ENCODE peak calls at places on chromosomes 6 and 20, in eight cellular contexts. W is hepatocyte; P is HepG2; H is CD8-positive, alpha-beta memory T cell; E is keratinocyte; X is right atrium auricular region; Q is CD8-positive, alpha-beta T cell; V is left ventricle myocardium inferior. K is an unnamed sample.

GRCh38 chr6:126721581-126722145 is 381.7 kb downstream of the CENPW start:
- DNase-seq in W (peak; percentile 14), P (no peak), H (no peak), E (peak; percentile 62), X (no peak), Q (no peak), V (no peak), K (peak; percentile 86)

GRCh38 chr20:10332656-10333421 is 101.2 kb downstream of the MKKS start:
- DNase-seq in W (no peak), P (no peak), H (no peak), E (no peak), X (no peak), Q (no peak), V (no peak), K (no peak)

GRCh38 chr6:166960609-166960978 is 4.2 kb upstream of the RNASET2 start:
- DNase-seq in W (no peak), P (no peak), H (no peak), E (no peak), X (no peak), Q (no peak), V (no peak), K (no peak)

GRCh38 chr6:127210725-127211124 is 55.9 kb upstream of the RNF146 start:
- DNase-seq in W (no peak), P (no peak), H (no peak), E (no peak), X (no peak), Q (no peak), V (no peak), K (no peak)

GRCh38 chr20:53681352-53682212 is 87.9 kb upstream of the ZNF217 start:
- DNase-seq in W (no peak), P (peak; percentile 35), H (no peak), E (no peak), X (no peak), Q (no peak), V (no peak), K (no peak)

GRCh38 chr6:169868458-169868857 is 117.0 kb downstream of the ERMARD start:
- DNase-seq in W (no peak), P (no peak), H (peak; percentile 67), E (no peak), X (no peak), Q (peak; percentile 49), V (peak; percentile 55), K (no peak)

GRCh38 chr6:134347916-134348805 is 30.2 kb upstream of the SGK1 start:
- DNase-seq in W (no peak), P (no peak), H (no peak), E (peak; percentile 28), X (peak; percentile 80), Q (no peak), V (peak; percentile 23), K (no peak)

GRCh38 chr6:158518196-158519127 is 41.4 kb upstream of the TMEM181 start:
- DNase-seq in W (peak; percentile 72), P (peak; percentile 55), H (peak; percentile 48), E (peak; percentile 17), X (peak; percentile 38), Q (peak; percentile 45), V (peak; percentile 30), K (no peak)

GRCh38 chr6:149216459-149216858 is 101.1 kb upstream of the TAB2 start:
- DNase-seq in W (no peak), P (no peak), H (no peak), E (no peak), X (no peak), Q (no peak), V (no peak), K (no peak)

GRCh38 chr20:10508468-10509251 is 73.6 kb downstream of the SLX4IP start:
- DNase-seq in W (peak; percentile 44), P (no peak), H (no peak), E (no peak), X (no peak), Q (no peak), V (no peak), K (no peak)

GRCh38 chr6:108587258-108588059 is 26.7 kb downstream of the FOXO3 start:
- DNase-seq in W (peak; percentile 61), P (peak; percentile 75), H (no peak), E (no peak), X (no peak), Q (no peak), V (no peak), K (no peak)

GRCh38 chr20:58188496-58188895 is 40.0 kb downstream of the ANKRD60 start:
- DNase-seq in W (no peak), P (no peak), H (no peak), E (no peak), X (no peak), Q (no peak), V (no peak), K (no peak)

GRCh38 chr20:9051508-9051907 is 17.4 kb upstream of the PLCB4 start:
- DNase-seq in W (peak; percentile 61), P (peak; percentile 43), H (no peak), E (peak; percentile 5), X (no peak), Q (no peak), V (no peak), K (peak; percentile 91)

GRCh38 chr6:35808688-35809087 is 3.5 kb downstream of the LHFPL5 start:
- DNase-seq in W (no peak), P (no peak), H (no peak), E (no peak), X (no peak), Q (no peak), V (no peak), K (no peak)

GRCh38 chr6:39707962-39708683 is 17.1 kb downstream of the KIF6 start:
- DNase-seq in W (no peak), P (no peak), H (no peak), E (no peak), X (no peak), Q (no peak), V (no peak), K (no peak)

GRCh38 chr20:49280463-49281058 is 2.7 kb upstream of the ZNFX1 start:
- DNase-seq in W (peak; percentile 2), P (no peak), H (no peak), E (no peak), X (no peak), Q (no peak), V (no peak), K (no peak)
- H3K27ac ChIP-seq in W (peak overlapping the region; percentile 91), P (peak overlapping the region; percentile 91), H (no peak overlapping the region), E (peak overlapping the region; percentile 93), X (no peak overlapping the region), Q (no peak overlapping the region), V (peak overlapping the region; percentile 28), K (peak overlapping the region; percentile 93)

GRCh38 chr6:137872071-137872470 is 5.0 kb downstream of the TNFAIP3 start:
- DNase-seq in W (no peak), P (no peak), H (no peak), E (no peak), X (no peak), Q (no peak), V (no peak), K (no peak)
- H3K27ac ChIP-seq in W (peak overlapping the region; percentile 54), P (peak overlapping the region; percentile 31), H (no peak overlapping the region), E (peak overlapping the region; percentile 90), X (peak overlapping the region; percentile 15), Q (no peak overlapping the region), V (peak overlapping the region; percentile 73), K (peak overlapping the region; percentile 81)

GRCh38 chr20:49635829-49636228 is 67.9 kb upstream of the PTGIS start:
- DNase-seq in W (no peak), P (no peak), H (no peak), E (no peak), X (no peak), Q (no peak), V (no peak), K (no peak)

GRCh38 chr20:49633023-49633422 is 65.1 kb upstream of the PTGIS start:
- DNase-seq in W (no peak), P (no peak), H (no peak), E (no peak), X (no peak), Q (no peak), V (no peak), K (no peak)

GRCh38 chr20:49633643-49634042 is 65.7 kb upstream of the PTGIS start:
- DNase-seq in W (no peak), P (no peak), H (no peak), E (no peak), X (no peak), Q (no peak), V (no peak), K (no peak)

GRCh38 chr20:49635171-49635570 is 67.2 kb upstream of the PTGIS start:
- DNase-seq in W (no peak), P (no peak), H (no peak), E (no peak), X (no peak), Q (no peak), V (peak; percentile 46), K (no peak)

DNA sequence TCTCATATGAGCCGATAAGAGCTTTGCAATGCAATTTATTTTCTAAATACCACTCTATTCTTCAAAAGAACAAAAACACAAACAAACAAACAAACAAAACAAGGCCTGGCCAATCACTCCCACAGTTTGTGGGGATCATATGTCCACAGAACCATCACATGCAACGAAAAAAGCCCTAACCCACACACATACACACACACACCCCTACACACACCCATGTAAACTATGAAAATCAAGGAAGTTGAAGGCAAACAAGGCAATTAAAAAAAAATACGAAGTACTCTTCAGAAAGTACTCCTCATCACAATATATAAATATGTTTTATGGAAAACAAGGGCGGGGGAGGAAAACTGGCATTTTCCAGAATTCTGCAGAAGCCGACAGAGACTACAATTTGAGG is 66.2 kb upstream of the PTGIS start:
- DNase-seq in W (no peak), P (no peak), H (no peak), E (no peak), X (no peak), Q (no peak), V (no peak), K (no peak)
- H3K27ac ChIP-seq in W (no peak overlapping the region), P (no peak overlapping the region), H (no peak overlapping the region), E (no peak overlapping the region), X (no peak overlapping the region), Q (no peak overlapping the region), V (no peak overlapping the region), K (no peak overlapping the region)

GRCh38 chr6:67676892-67677291 is 958.2 kb upstream of the ADGRB3 start:
- DNase-seq in W (no peak), P (no peak), H (no peak), E (no peak), X (no peak), Q (no peak), V (no peak), K (no peak)

GRCh38 chr6:67679566-67680296 is 955.4 kb upstream of the ADGRB3 start:
- DNase-seq in W (no peak), P (no peak), H (no peak), E (no peak), X (no peak), Q (no peak), V (no peak), K (no peak)

GRCh38 chr6:67683960-67684359 is 951.1 kb upstream of the ADGRB3 start:
- DNase-seq in W (no peak), P (no peak), H (no peak), E (no peak), X (no peak), Q (no peak), V (no peak), K (no peak)

DNA sequence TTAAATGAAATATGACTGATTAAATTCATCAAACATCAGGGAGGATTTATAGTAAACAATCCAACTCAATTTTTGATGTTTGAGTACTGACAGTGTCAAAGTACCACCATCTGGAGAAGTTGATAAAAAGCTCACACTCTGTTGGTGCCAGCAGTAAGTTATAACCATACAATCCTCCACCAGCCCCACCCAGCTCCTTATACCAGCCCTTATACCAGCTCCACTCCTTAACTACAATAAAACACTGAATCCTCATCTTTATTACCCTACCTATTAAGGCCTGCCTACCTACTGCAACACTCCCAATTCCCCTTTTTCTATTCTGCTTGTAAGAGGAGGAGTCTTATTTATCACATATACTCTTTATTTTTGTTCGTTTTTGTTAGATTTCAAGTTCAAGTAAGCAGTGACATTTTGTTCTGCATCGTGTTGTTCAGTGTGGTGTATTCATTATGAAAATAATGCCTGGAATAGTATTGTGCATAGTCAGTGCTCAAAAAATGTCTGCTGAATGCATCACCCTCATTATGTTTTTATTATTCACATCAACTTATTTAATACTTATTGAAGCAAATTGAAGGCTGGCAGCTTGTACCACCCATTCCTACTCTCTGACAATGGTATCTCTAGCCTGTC is 954.7 kb upstream of the ADGRB3 start:
- DNase-seq in W (no peak), P (no peak), H (no peak), E (no peak), X (no peak), Q (no peak), V (no peak), K (no peak)
- H3K27ac ChIP-seq in W (no peak overlapping the region), P (no peak overlapping the region), H (no peak overlapping the region), E (no peak overlapping the region), X (no peak overlapping the region), Q (no peak overlapping the region), V (no peak overlapping the region), K (no peak overlapping the region)